ENCODE peak calls at places on chromosomes 7 and 10, in ten cellular contexts. X, F, V, K, C, E, G, U, R and B are unnamed samples.

GRCh38 chr7:150990416-150991186 is at the start of gene NOS3:
- DNase-seq in X (no peak), F (no peak), V (no peak), K (no peak), C (no peak), E (no peak), G (no peak), U (no peak), R (no peak), B (no peak)

GRCh38 chr10:61943699-61944444 is 42.4 kb downstream of the ARID5B start:
- DNase-seq in X (no peak), F (peak), V (no peak), K (no peak), C (no peak), E (no peak), G (peak), U (no peak), R (peak), B (peak)

GRCh38 chr10:30857803-30858202 is 173.9 kb downstream of the ZNF438 start:
- DNase-seq in X (no peak), F (no peak), V (no peak), K (no peak), C (no peak), E (no peak), G (no peak), U (no peak), R (no peak), B (peak)

GRCh38 chr10:79299397-79300370 is 47.6 kb upstream of the PPIF start:
- DNase-seq in X (no peak), F (no peak), V (no peak), K (no peak), C (no peak), E (peak), G (peak), U (no peak), R (peak), B (peak)

GRCh38 chr10:43255644-43256431 is 11.0 kb downstream of the RASGEF1A start:
- DNase-seq in X (peak), F (peak), V (no peak), K (no peak), C (peak), E (peak), G (no peak), U (no peak), R (no peak), B (peak)

GRCh38 chr7:101598422-101598957 is 30.6 kb downstream of the MYL10 start:
- DNase-seq in X (no peak), F (no peak), V (no peak), K (no peak), C (no peak), E (no peak), G (no peak), U (no peak), R (no peak), B (no peak)

GRCh38 chr10:71433116-71433982 is 36.6 kb downstream of the CDH23 start:
- DNase-seq in X (peak), F (no peak), V (no peak), K (no peak), C (no peak), E (peak), G (no peak), U (no peak), R (no peak), B (no peak)

GRCh38 chr7:97187067-97187466 is 69.6 kb downstream of the SDHAF3 start:
- DNase-seq in X (no peak), F (no peak), V (no peak), K (no peak), C (no peak), E (peak), G (peak), U (no peak), R (peak), B (peak)

GRCh38 chr7:127713006-127713405 is 61.0 kb downstream of the SND1 start:
- DNase-seq in X (no peak), F (no peak), V (no peak), K (no peak), C (no peak), E (no peak), G (no peak), U (no peak), R (no peak), B (no peak)

GRCh38 chr7:1192171-1192676 is 32.2 kb upstream of the ZFAND2A start:
- DNase-seq in X (no peak), F (peak), V (no peak), K (no peak), C (no peak), E (peak), G (peak), U (no peak), R (no peak), B (peak)

GRCh38 chr10:60073397-60073780 is 167.0 kb upstream of the CCDC6 start:
- DNase-seq in X (no peak), F (no peak), V (no peak), K (no peak), C (no peak), E (no peak), G (peak), U (no peak), R (no peak), B (no peak)

GRCh38 chr10:27242951-27243551 is 2.5 kb upstream of the ACBD5 start:
- DNase-seq in X (peak), F (peak), V (no peak), K (peak), C (peak), E (peak), G (peak), U (peak), R (no peak), B (peak)

GRCh38 chr10:130812381-130813148 is 499.0 kb downstream of the TCERG1L start:
- DNase-seq in X (no peak), F (no peak), V (no peak), K (no peak), C (no peak), E (no peak), G (no peak), U (no peak), R (no peak), B (no peak)

GRCh38 chr7:120302190-120302589 is 29.2 kb downstream of the KCND2 start:
- DNase-seq in X (no peak), F (no peak), V (no peak), K (no peak), C (no peak), E (no peak), G (no peak), U (no peak), R (no peak), B (no peak)

GRCh38 chr7:37150180-37150579 is 298.5 kb downstream of the ELMO1 start:
- DNase-seq in X (no peak), F (no peak), V (no peak), K (no peak), C (no peak), E (no peak), G (no peak), U (no peak), R (no peak), B (no peak)

GRCh38 chr10:484925-485661 is 204.4 kb downstream of the DIP2C start:
- DNase-seq in X (no peak), F (peak), V (peak), K (no peak), C (no peak), E (peak), G (peak), U (no peak), R (no peak), B (no peak)

GRCh38 chr7:64494912-64495461 is 67.9 kb downstream of the ZNF680 start:
- DNase-seq in X (no peak), F (no peak), V (no peak), K (no peak), C (no peak), E (no peak), G (no peak), U (no peak), R (no peak), B (peak)

GRCh38 chr10:59967079-59967478 is 60.7 kb upstream of the CCDC6 start:
- DNase-seq in X (no peak), F (no peak), V (no peak), K (no peak), C (peak), E (no peak), G (no peak), U (no peak), R (no peak), B (no peak)

GRCh38 chr10:120402358-120402757 is 54.7 kb upstream of the PLPP4 start:
- DNase-seq in X (no peak), F (no peak), V (no peak), K (no peak), C (no peak), E (no peak), G (no peak), U (no peak), R (no peak), B (no peak)

GRCh38 chr10:62185914-62186692 is 82.5 kb downstream of the RTKN2 start:
- DNase-seq in X (no peak), F (peak), V (no peak), K (no peak), C (no peak), E (no peak), G (no peak), U (no peak), R (no peak), B (no peak)

GRCh38 chr10:22624289-22624738 is 90.1 kb downstream of the PIP4K2A start:
- DNase-seq in X (no peak), F (no peak), V (no peak), K (no peak), C (no peak), E (peak), G (peak), U (no peak), R (no peak), B (peak)

GRCh38 chr10:87928996-87929395 is 65.6 kb downstream of the PTEN start:
- DNase-seq in X (no peak), F (no peak), V (no peak), K (no peak), C (no peak), E (no peak), G (no peak), U (no peak), R (no peak), B (no peak)

GRCh38 chr7:159020987-159021386 is 123.7 kb downstream of the VIPR2 start:
- DNase-seq in X (no peak), F (peak), V (no peak), K (no peak), C (no peak), E (no peak), G (no peak), U (no peak), R (no peak), B (no peak)

GRCh38 chr7:90804370-90804769 is 208.2 kb downstream of the CDK14 start:
- DNase-seq in X (no peak), F (no peak), V (no peak), K (no peak), C (no peak), E (no peak), G (peak), U (no peak), R (peak), B (peak)

GRCh38 chr7:45129906-45130305 is 18.4 kb upstream of the TBRG4 start:
- DNase-seq in X (no peak), F (no peak), V (no peak), K (no peak), C (no peak), E (no peak), G (no peak), U (no peak), R (no peak), B (no peak)

GRCh38 chr7:35707422-35707821 is 12.5 kb upstream of the HERPUD2 start:
- DNase-seq in X (no peak), F (no peak), V (no peak), K (no peak), C (no peak), E (no peak), G (peak), U (no peak), R (no peak), B (peak)

GRCh38 chr10:97876387-97876786 is 26.7 kb downstream of the GOLGA7B start:
- DNase-seq in X (no peak), F (no peak), V (no peak), K (no peak), C (no peak), E (no peak), G (no peak), U (no peak), R (no peak), B (no peak)

GRCh38 chr7:156000601-156001396 is 188.5 kb upstream of the SHH start:
- DNase-seq in X (no peak), F (peak), V (no peak), K (no peak), C (no peak), E (no peak), G (no peak), U (no peak), R (no peak), B (no peak)

GRCh38 chr10:79310217-79310865 is 36.9 kb upstream of the PPIF start:
- DNase-seq in X (no peak), F (no peak), V (no peak), K (no peak), C (no peak), E (no peak), G (no peak), U (no peak), R (no peak), B (no peak)